ENCODE peak calls at places on chromosomes 2 and 18, in eight cellular contexts. One of them, this sample, is unnamed. For H3K27me3 and H3K36me3, the result is how much of the 10 kb centered on the place peaks cover.

GRCh38 chr2:230589025-230589424 is 123.6 kb upstream of the CAB39 start:
- DNase-seq in mesendoderm: no peak
- DNase-seq in cardiac muscle cell: no peak
- DNase-seq in MM.1S: no peak
- DNase-seq in tibial artery: no peak
- DNase-seq in GM12878: no peak
- DNase-seq in CD8-positive, alpha-beta T cell: no peak
- DNase-seq in body of pancreas: no peak
- DNase-seq in this sample: no peak

GRCh38 chr2:223811757-223812156 is 25.6 kb downstream of the AP1S3 start:
- DNase-seq in tibial artery: no peak
- DNase-seq in cardiac muscle cell: no peak
- DNase-seq in mesendoderm: no peak
- DNase-seq in GM12878: no peak
- DNase-seq in MM.1S: no peak
- DNase-seq in CD8-positive, alpha-beta T cell: no peak
- DNase-seq in body of pancreas: no peak
- DNase-seq in this sample: no peak

GRCh38 chr2:35035883-35036282 is 1319.7 kb upstream of the CRIM1 start:
- DNase-seq in mesendoderm: peak
- DNase-seq in tibial artery: no peak
- DNase-seq in body of pancreas: peak
- DNase-seq in CD8-positive, alpha-beta T cell: no peak
- DNase-seq in MM.1S: peak
- DNase-seq in GM12878: no peak
- DNase-seq in cardiac muscle cell: peak
- DNase-seq in this sample: peak

GRCh38 chr2:170276926-170277571 is 99.1 kb downstream of the MYO3B start:
- DNase-seq in CD8-positive, alpha-beta T cell: no peak
- DNase-seq in body of pancreas: no peak
- DNase-seq in GM12878: no peak
- DNase-seq in cardiac muscle cell: peak
- DNase-seq in MM.1S: no peak
- DNase-seq in tibial artery: no peak
- DNase-seq in mesendoderm: peak
- DNase-seq in this sample: no peak

GRCh38 chr18:63098014-63098981 is 221.3 kb downstream of the BCL2 start:
- DNase-seq in body of pancreas: no peak
- DNase-seq in GM12878: peak
- DNase-seq in cardiac muscle cell: no peak
- DNase-seq in MM.1S: peak
- DNase-seq in tibial artery: no peak
- DNase-seq in mesendoderm: no peak
- DNase-seq in CD8-positive, alpha-beta T cell: peak
- DNase-seq in this sample: no peak

GRCh38 chr2:26630669-26631360 is 10.4 kb downstream of the CIB4 start:
- DNase-seq in MM.1S: no peak
- DNase-seq in GM12878: no peak
- DNase-seq in mesendoderm: peak
- DNase-seq in tibial artery: no peak
- DNase-seq in cardiac muscle cell: no peak
- DNase-seq in CD8-positive, alpha-beta T cell: no peak
- DNase-seq in body of pancreas: peak
- DNase-seq in this sample: peak

GRCh38 chr2:108959401-108959800 is 29.6 kb downstream of the EDAR start:
- DNase-seq in mesendoderm: no peak
- DNase-seq in MM.1S: no peak
- DNase-seq in body of pancreas: no peak
- DNase-seq in cardiac muscle cell: no peak
- DNase-seq in CD8-positive, alpha-beta T cell: no peak
- DNase-seq in tibial artery: no peak
- DNase-seq in GM12878: no peak
- DNase-seq in this sample: no peak

GRCh38 chr18:8705941-8706544 is 687 bp downstream of the MTCL1 start:
- DNase-seq in CD8-positive, alpha-beta T cell: no peak
- DNase-seq in cardiac muscle cell: no peak
- DNase-seq in tibial artery: no peak
- DNase-seq in MM.1S: peak
- DNase-seq in body of pancreas: peak
- DNase-seq in mesendoderm: peak
- DNase-seq in GM12878: no peak
- DNase-seq in this sample: peak

GRCh38 chr2:153197635-153198386 is 280.8 kb downstream of the RPRM start:
- DNase-seq in GM12878: no peak
- DNase-seq in MM.1S: no peak
- DNase-seq in body of pancreas: no peak
- DNase-seq in cardiac muscle cell: no peak
- DNase-seq in CD8-positive, alpha-beta T cell: no peak
- DNase-seq in tibial artery: no peak
- DNase-seq in mesendoderm: peak
- DNase-seq in this sample: no peak

GRCh38 chr18:76955529-76956170 is 133.3 kb downstream of the ZNF236 start:
- DNase-seq in CD8-positive, alpha-beta T cell: no peak
- DNase-seq in mesendoderm: no peak
- DNase-seq in cardiac muscle cell: no peak
- DNase-seq in MM.1S: no peak
- DNase-seq in tibial artery: no peak
- DNase-seq in body of pancreas: peak
- DNase-seq in GM12878: no peak
- DNase-seq in this sample: no peak

GRCh38 chr2:130915149-130915548 is 78.4 kb downstream of the ARHGEF4 start:
- DNase-seq in MM.1S: no peak
- DNase-seq in cardiac muscle cell: no peak
- DNase-seq in body of pancreas: no peak
- DNase-seq in mesendoderm: no peak
- DNase-seq in GM12878: no peak
- DNase-seq in CD8-positive, alpha-beta T cell: no peak
- DNase-seq in tibial artery: no peak
- DNase-seq in this sample: no peak

GRCh38 chr2:121830809-121831208 is 75.4 kb downstream of the TSN start:
- DNase-seq in MM.1S: no peak
- DNase-seq in mesendoderm: no peak
- DNase-seq in tibial artery: no peak
- DNase-seq in body of pancreas: no peak
- DNase-seq in GM12878: no peak
- DNase-seq in CD8-positive, alpha-beta T cell: no peak
- DNase-seq in cardiac muscle cell: no peak
- DNase-seq in this sample: no peak

GRCh38 chr18:68172842-68173549 is 541.9 kb downstream of the TMX3 start:
- DNase-seq in MM.1S: no peak
- DNase-seq in body of pancreas: no peak
- DNase-seq in tibial artery: no peak
- DNase-seq in mesendoderm: peak
- DNase-seq in CD8-positive, alpha-beta T cell: no peak
- DNase-seq in cardiac muscle cell: peak
- DNase-seq in GM12878: no peak
- DNase-seq in this sample: peak

GRCh38 chr2:39492095-39492590 is 55.1 kb upstream of the MAP4K3 start:
- DNase-seq in CD8-positive, alpha-beta T cell: no peak
- DNase-seq in mesendoderm: no peak
- DNase-seq in body of pancreas: no peak
- DNase-seq in MM.1S: peak
- DNase-seq in tibial artery: no peak
- DNase-seq in cardiac muscle cell: no peak
- DNase-seq in GM12878: peak
- DNase-seq in this sample: no peak

GRCh38 chr2:26968001-26968400 is 2.4 kb upstream of the MAPRE3 start:
- DNase-seq in mesendoderm: no peak
- DNase-seq in MM.1S: no peak
- DNase-seq in tibial artery: no peak
- DNase-seq in CD8-positive, alpha-beta T cell: no peak
- DNase-seq in body of pancreas: no peak
- DNase-seq in GM12878: no peak
- DNase-seq in cardiac muscle cell: no peak
- DNase-seq in this sample: no peak

GRCh38 chr2:208064220-208064951 is 39.1 kb upstream of the PLEKHM3 start:
- DNase-seq in mesendoderm: no peak
- DNase-seq in tibial artery: no peak
- DNase-seq in CD8-positive, alpha-beta T cell: no peak
- DNase-seq in MM.1S: no peak
- DNase-seq in body of pancreas: no peak
- DNase-seq in cardiac muscle cell: no peak
- DNase-seq in GM12878: peak
- DNase-seq in this sample: no peak

GRCh38 chr2:43609304-43609883 is 13.6 kb upstream of the THADA start:
- DNase-seq in MM.1S: peak
- DNase-seq in mesendoderm: peak
- DNase-seq in tibial artery: no peak
- DNase-seq in cardiac muscle cell: peak
- DNase-seq in CD8-positive, alpha-beta T cell: peak
- DNase-seq in body of pancreas: peak
- DNase-seq in GM12878: no peak
- DNase-seq in this sample: peak

GRCh38 chr18:76488190-76488589 is 6.9 kb downstream of the ZNF516 start:
- DNase-seq in tibial artery: no peak
- DNase-seq in cardiac muscle cell: no peak
- DNase-seq in body of pancreas: no peak
- DNase-seq in MM.1S: no peak
- DNase-seq in GM12878: no peak
- DNase-seq in mesendoderm: no peak
- DNase-seq in CD8-positive, alpha-beta T cell: no peak
- DNase-seq in this sample: no peak

GRCh38 chr18:37422116-37422515 is 143.5 kb downstream of the CELF4 start:
- DNase-seq in tibial artery: no peak
- DNase-seq in mesendoderm: peak
- DNase-seq in cardiac muscle cell: peak
- DNase-seq in MM.1S: peak
- DNase-seq in GM12878: no peak
- DNase-seq in body of pancreas: no peak
- DNase-seq in CD8-positive, alpha-beta T cell: no peak
- DNase-seq in this sample: no peak

GRCh38 chr2:203973000-203973399 is 36.4 kb downstream of the ICOS start:
- DNase-seq in MM.1S: no peak
- DNase-seq in CD8-positive, alpha-beta T cell: no peak
- DNase-seq in cardiac muscle cell: no peak
- DNase-seq in tibial artery: no peak
- DNase-seq in GM12878: no peak
- DNase-seq in mesendoderm: no peak
- DNase-seq in body of pancreas: no peak
- DNase-seq in this sample: no peak

GRCh38 chr2:43459455-43459854 is 136.4 kb downstream of the THADA start:
- DNase-seq in MM.1S: no peak
- DNase-seq in mesendoderm: no peak
- DNase-seq in tibial artery: no peak
- DNase-seq in CD8-positive, alpha-beta T cell: no peak
- DNase-seq in GM12878: no peak
- DNase-seq in body of pancreas: no peak
- DNase-seq in cardiac muscle cell: no peak
- DNase-seq in this sample: no peak

GRCh38 chr2:223959688-223960087 is 2.4 kb downstream of the MRPL44 start:
- DNase-seq in MM.1S: no peak
- DNase-seq in CD8-positive, alpha-beta T cell: no peak
- DNase-seq in tibial artery: peak
- DNase-seq in cardiac muscle cell: no peak
- DNase-seq in body of pancreas: peak
- DNase-seq in mesendoderm: no peak
- DNase-seq in GM12878: no peak
- DNase-seq in this sample: no peak

GRCh38 chr18:68925268-68925667 is 127.4 kb downstream of the CCDC102B start:
- DNase-seq in tibial artery: no peak
- DNase-seq in body of pancreas: no peak
- DNase-seq in GM12878: no peak
- DNase-seq in mesendoderm: peak
- DNase-seq in MM.1S: peak
- DNase-seq in cardiac muscle cell: peak
- DNase-seq in CD8-positive, alpha-beta T cell: no peak
- DNase-seq in this sample: no peak

GRCh38 chr2:46913471-46914381 is 1.9 kb downstream of the MCFD2 start:
- DNase-seq in tibial artery: no peak
- DNase-seq in GM12878: no peak
- DNase-seq in MM.1S: no peak
- DNase-seq in mesendoderm: peak
- DNase-seq in body of pancreas: peak
- DNase-seq in CD8-positive, alpha-beta T cell: no peak
- DNase-seq in cardiac muscle cell: no peak
- DNase-seq in this sample: peak

GRCh38 chr2:44805391-44805790 is 136.1 kb upstream of the SIX3 start:
- DNase-seq in mesendoderm: peak
- DNase-seq in body of pancreas: no peak
- DNase-seq in CD8-positive, alpha-beta T cell: no peak
- DNase-seq in cardiac muscle cell: no peak
- DNase-seq in GM12878: no peak
- DNase-seq in tibial artery: no peak
- DNase-seq in MM.1S: no peak
- DNase-seq in this sample: no peak
- H3K27me3 ChIP-seq in mesendoderm: under half
- H3K27me3 ChIP-seq in body of pancreas: under half
- H3K27me3 ChIP-seq in CD8-positive, alpha-beta T cell: under half
- H3K27me3 ChIP-seq in cardiac muscle cell: half or more
- H3K27me3 ChIP-seq in GM12878: under half
- H3K27me3 ChIP-seq in tibial artery: half or more
- H3K27me3 ChIP-seq in MM.1S: under half
- H3K27me3 ChIP-seq in this sample: under half

DNA sequence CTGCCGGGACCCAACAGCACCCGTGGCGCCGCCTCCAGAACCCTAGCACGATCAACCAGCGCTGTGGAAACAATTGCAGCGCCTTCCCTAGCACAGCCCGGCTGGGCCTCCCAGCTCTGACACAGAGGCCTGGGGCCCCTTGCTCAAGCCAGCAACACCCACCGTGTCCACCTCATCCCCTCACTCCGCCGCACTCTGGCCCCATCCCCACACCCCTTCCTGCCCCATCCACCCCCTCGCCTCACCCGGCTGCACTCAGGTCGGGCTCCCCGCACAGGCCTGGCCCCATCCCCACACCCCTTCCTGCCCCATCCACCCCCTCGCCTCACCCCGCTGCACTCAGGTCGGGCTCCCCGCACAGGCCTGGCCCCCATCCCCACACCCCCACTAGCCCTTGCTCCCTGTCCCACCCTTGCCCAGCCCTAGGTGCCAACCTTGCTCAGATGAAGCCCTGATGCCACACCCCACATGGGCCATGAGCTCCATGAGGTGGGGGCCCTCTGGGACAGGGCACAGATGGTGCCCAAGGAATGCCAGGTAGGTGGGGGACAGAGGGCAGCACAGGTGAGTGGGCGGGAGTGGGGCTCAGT is 28.7 kb downstream of the KIF1A start:
- DNase-seq in tibial artery: no peak
- DNase-seq in mesendoderm: no peak
- DNase-seq in MM.1S: no peak
- DNase-seq in body of pancreas: no peak
- DNase-seq in GM12878: no peak
- DNase-seq in cardiac muscle cell: no peak
- DNase-seq in CD8-positive, alpha-beta T cell: no peak
- DNase-seq in this sample: no peak
- H3K36me3 ChIP-seq in tibial artery: under half
- H3K36me3 ChIP-seq in mesendoderm: under half
- H3K36me3 ChIP-seq in MM.1S: under half
- H3K36me3 ChIP-seq in body of pancreas: under half
- H3K36me3 ChIP-seq in GM12878: under half
- H3K36me3 ChIP-seq in cardiac muscle cell: under half
- H3K36me3 ChIP-seq in CD8-positive, alpha-beta T cell: under half
- H3K36me3 ChIP-seq in this sample: under half

GRCh38 chr18:59298871-59299270 is 19.6 kb downstream of the CPLX4 start:
- DNase-seq in body of pancreas: no peak
- DNase-seq in cardiac muscle cell: no peak
- DNase-seq in GM12878: no peak
- DNase-seq in mesendoderm: no peak
- DNase-seq in MM.1S: no peak
- DNase-seq in tibial artery: no peak
- DNase-seq in CD8-positive, alpha-beta T cell: no peak
- DNase-seq in this sample: no peak
- H3K27me3 ChIP-seq in body of pancreas: under half
- H3K27me3 ChIP-seq in cardiac muscle cell: half or more
- H3K27me3 ChIP-seq in GM12878: under half
- H3K27me3 ChIP-seq in mesendoderm: under half
- H3K27me3 ChIP-seq in MM.1S: under half
- H3K27me3 ChIP-seq in tibial artery: under half
- H3K27me3 ChIP-seq in CD8-positive, alpha-beta T cell: under half
- H3K27me3 ChIP-seq in this sample: under half

GRCh38 chr2:215430528-215431187 is 5.2 kb downstream of the FN1 start:
- DNase-seq in CD8-positive, alpha-beta T cell: no peak
- DNase-seq in GM12878: no peak
- DNase-seq in mesendoderm: no peak
- DNase-seq in body of pancreas: no peak
- DNase-seq in cardiac muscle cell: peak
- DNase-seq in tibial artery: no peak
- DNase-seq in MM.1S: no peak
- DNase-seq in this sample: no peak
- H3K36me3 ChIP-seq in CD8-positive, alpha-beta T cell: under half
- H3K36me3 ChIP-seq in GM12878: under half
- H3K36me3 ChIP-seq in mesendoderm: under half
- H3K36me3 ChIP-seq in body of pancreas: under half
- H3K36me3 ChIP-seq in cardiac muscle cell: under half
- H3K36me3 ChIP-seq in tibial artery: under half
- H3K36me3 ChIP-seq in MM.1S: under half
- H3K36me3 ChIP-seq in this sample: under half

This sample was measured in H7.